ENCODE peak calls at places on chromosomes 5 and 9, in five cellular contexts. One of them, this sample, is unnamed.

GRCh38 chr5:139287890-139288635 is 5.5 kb upstream of the MATR3 start:
- DNase-seq in sciatic nerve: no peak
- DNase-seq in activated CD8-positive, alpha-beta memory T cell treated with anti-CD3 and anti-CD28 coated beads for 48 hours: no peak
- DNase-seq in Caki2: no peak
- DNase-seq in upper lobe of right lung: no peak
- DNase-seq in this sample: no peak

GRCh38 chr5:58191451-58191850 is 268.4 kb downstream of the PLK2 start:
- DNase-seq in sciatic nerve: no peak
- DNase-seq in activated CD8-positive, alpha-beta memory T cell treated with anti-CD3 and anti-CD28 coated beads for 48 hours: no peak
- DNase-seq in upper lobe of right lung: no peak
- DNase-seq in Caki2: no peak
- DNase-seq in this sample: no peak

GRCh38 chr5:57302643-57303042 is 128.8 kb downstream of the GPBP1 start:
- DNase-seq in sciatic nerve: no peak
- DNase-seq in activated CD8-positive, alpha-beta memory T cell treated with anti-CD3 and anti-CD28 coated beads for 48 hours: no peak
- DNase-seq in Caki2: no peak
- DNase-seq in upper lobe of right lung: no peak
- DNase-seq in this sample: no peak

GRCh38 chr5:123813937-123814624 is 302.1 kb downstream of the CSNK1G3 start:
- DNase-seq in upper lobe of right lung: no peak
- DNase-seq in sciatic nerve: no peak
- DNase-seq in Caki2: peak; percentile 93
- DNase-seq in activated CD8-positive, alpha-beta memory T cell treated with anti-CD3 and anti-CD28 coated beads for 48 hours: no peak
- DNase-seq in this sample: no peak

GRCh38 chr5:143322931-143323330 is 80.6 kb downstream of the NR3C1 start:
- DNase-seq in Caki2: no peak
- DNase-seq in upper lobe of right lung: no peak
- DNase-seq in activated CD8-positive, alpha-beta memory T cell treated with anti-CD3 and anti-CD28 coated beads for 48 hours: no peak
- DNase-seq in sciatic nerve: no peak
- DNase-seq in this sample: no peak

GRCh38 chr5:10639846-10640368 is 76.0 kb downstream of the ANKRD33B start:
- DNase-seq in upper lobe of right lung: no peak
- DNase-seq in Caki2: no peak
- DNase-seq in activated CD8-positive, alpha-beta memory T cell treated with anti-CD3 and anti-CD28 coated beads for 48 hours: no peak
- DNase-seq in sciatic nerve: no peak
- DNase-seq in this sample: no peak

GRCh38 chr5:83281658-83282057 is 189.9 kb upstream of the VCAN start:
- DNase-seq in upper lobe of right lung: no peak
- DNase-seq in sciatic nerve: no peak
- DNase-seq in activated CD8-positive, alpha-beta memory T cell treated with anti-CD3 and anti-CD28 coated beads for 48 hours: no peak
- DNase-seq in Caki2: peak; percentile 88
- DNase-seq in this sample: no peak

GRCh38 chr9:134240371-134240770 is 76.0 kb upstream of the RNU6ATAC start:
- DNase-seq in sciatic nerve: no peak
- DNase-seq in Caki2: no peak
- DNase-seq in activated CD8-positive, alpha-beta memory T cell treated with anti-CD3 and anti-CD28 coated beads for 48 hours: no peak
- DNase-seq in upper lobe of right lung: no peak
- DNase-seq in this sample: no peak

GRCh38 chr9:83199240-83199639 is 136.3 kb upstream of the RASEF start:
- DNase-seq in activated CD8-positive, alpha-beta memory T cell treated with anti-CD3 and anti-CD28 coated beads for 48 hours: no peak
- DNase-seq in Caki2: no peak
- DNase-seq in upper lobe of right lung: no peak
- DNase-seq in sciatic nerve: no peak
- DNase-seq in this sample: no peak

GRCh38 chr5:146130440-146131045 is 25.2 kb upstream of the PLAC8L1 start:
- DNase-seq in sciatic nerve: no peak
- DNase-seq in Caki2: no peak
- DNase-seq in upper lobe of right lung: no peak
- DNase-seq in activated CD8-positive, alpha-beta memory T cell treated with anti-CD3 and anti-CD28 coated beads for 48 hours: no peak
- DNase-seq in this sample: no peak

GRCh38 chr9:133089271-133089671 is 27.5 kb downstream of the CEL start:
- DNase-seq in upper lobe of right lung: no peak
- DNase-seq in Caki2: no peak
- DNase-seq in sciatic nerve: no peak
- DNase-seq in activated CD8-positive, alpha-beta memory T cell treated with anti-CD3 and anti-CD28 coated beads for 48 hours: no peak
- DNase-seq in this sample: no peak

GRCh38 chr5:80799573-80799972 is 144.8 kb upstream of the DHFR start:
- DNase-seq in activated CD8-positive, alpha-beta memory T cell treated with anti-CD3 and anti-CD28 coated beads for 48 hours: no peak
- DNase-seq in Caki2: no peak
- DNase-seq in upper lobe of right lung: no peak
- DNase-seq in sciatic nerve: no peak
- DNase-seq in this sample: no peak

GRCh38 chr5:14108170-14108996 is 34.8 kb upstream of the TRIO start:
- DNase-seq in sciatic nerve: peak; percentile 64
- DNase-seq in activated CD8-positive, alpha-beta memory T cell treated with anti-CD3 and anti-CD28 coated beads for 48 hours: no peak
- DNase-seq in Caki2: peak; percentile 75
- DNase-seq in upper lobe of right lung: no peak
- DNase-seq in this sample: peak; percentile 82

GRCh38 chr5:80763211-80763610 is 108.4 kb upstream of the DHFR start:
- DNase-seq in sciatic nerve: no peak
- DNase-seq in activated CD8-positive, alpha-beta memory T cell treated with anti-CD3 and anti-CD28 coated beads for 48 hours: no peak
- DNase-seq in upper lobe of right lung: no peak
- DNase-seq in Caki2: no peak
- DNase-seq in this sample: no peak

GRCh38 chr5:127206320-127207113 is 84.1 kb upstream of the MEGF10 start:
- DNase-seq in upper lobe of right lung: no peak
- DNase-seq in sciatic nerve: no peak
- DNase-seq in Caki2: peak; percentile 84
- DNase-seq in activated CD8-positive, alpha-beta memory T cell treated with anti-CD3 and anti-CD28 coated beads for 48 hours: no peak
- DNase-seq in this sample: no peak